ENCODE peak calls at places on chromosomes 16 and 17, in five cellular contexts. One of them, this sample, is unnamed.

GRCh38 chr17:51590071-51590470 is 329.7 kb downstream of the UTP18 start:
- DNase-seq in NCI-H1092 treated with DMSO at 0.1 percent for 48 hours: peak; percentile 22
- DNase-seq in amniotic stem cell: no peak
- DNase-seq in activated CD8-positive, alpha-beta T cell treated with anti-CD3 and anti-CD28 coated beads, Interleukin-2, amount 10 ng/mL, durations not matched to agents 7 days and 5 days: no peak
- DNase-seq in small intestine: no peak
- DNase-seq in this sample: no peak

GRCh38 chr16:84183911-84184310 is 2.9 kb downstream of the TAF1C start:
- DNase-seq in activated CD8-positive, alpha-beta T cell treated with anti-CD3 and anti-CD28 coated beads, Interleukin-2, amount 10 ng/mL, durations not matched to agents 7 days and 5 days: no peak
- DNase-seq in amniotic stem cell: no peak
- DNase-seq in small intestine: no peak
- DNase-seq in NCI-H1092 treated with DMSO at 0.1 percent for 48 hours: no peak
- DNase-seq in this sample: no peak

GRCh38 chr16:58738672-58739296 is 4.7 kb upstream of the GOT2 start:
- DNase-seq in NCI-H1092 treated with DMSO at 0.1 percent for 48 hours: no peak
- DNase-seq in small intestine: no peak
- DNase-seq in amniotic stem cell: no peak
- DNase-seq in activated CD8-positive, alpha-beta T cell treated with anti-CD3 and anti-CD28 coated beads, Interleukin-2, amount 10 ng/mL, durations not matched to agents 7 days and 5 days: no peak
- DNase-seq in this sample: no peak

GRCh38 chr16:17369441-17369951 is 101.3 kb downstream of the XYLT1 start:
- DNase-seq in small intestine: peak; percentile 59
- DNase-seq in NCI-H1092 treated with DMSO at 0.1 percent for 48 hours: no peak
- DNase-seq in amniotic stem cell: no peak
- DNase-seq in activated CD8-positive, alpha-beta T cell treated with anti-CD3 and anti-CD28 coated beads, Interleukin-2, amount 10 ng/mL, durations not matched to agents 7 days and 5 days: peak; percentile 88
- DNase-seq in this sample: peak; percentile 8

GRCh38 chr17:3485481-3486068 is 9.8 kb downstream of the ASPA start:
- DNase-seq in amniotic stem cell: no peak
- DNase-seq in small intestine: peak; percentile 8
- DNase-seq in NCI-H1092 treated with DMSO at 0.1 percent for 48 hours: no peak
- DNase-seq in activated CD8-positive, alpha-beta T cell treated with anti-CD3 and anti-CD28 coated beads, Interleukin-2, amount 10 ng/mL, durations not matched to agents 7 days and 5 days: no peak
- DNase-seq in this sample: no peak

GRCh38 chr17:28726912-28727726 is 1.1 kb upstream of the TLCD1 start:
- DNase-seq in NCI-H1092 treated with DMSO at 0.1 percent for 48 hours: peak; percentile 89
- DNase-seq in small intestine: peak; percentile 94
- DNase-seq in amniotic stem cell: peak; percentile 88
- DNase-seq in activated CD8-positive, alpha-beta T cell treated with anti-CD3 and anti-CD28 coated beads, Interleukin-2, amount 10 ng/mL, durations not matched to agents 7 days and 5 days: peak; percentile 95
- DNase-seq in this sample: peak; percentile 91

GRCh38 chr17:57448288-57449283 is 192.3 kb downstream of the MSI2 start:
- DNase-seq in small intestine: peak; percentile 45
- DNase-seq in NCI-H1092 treated with DMSO at 0.1 percent for 48 hours: no peak
- DNase-seq in activated CD8-positive, alpha-beta T cell treated with anti-CD3 and anti-CD28 coated beads, Interleukin-2, amount 10 ng/mL, durations not matched to agents 7 days and 5 days: no peak
- DNase-seq in amniotic stem cell: no peak
- DNase-seq in this sample: no peak

GRCh38 chr16:17194190-17194780 is 276.5 kb downstream of the XYLT1 start:
- DNase-seq in activated CD8-positive, alpha-beta T cell treated with anti-CD3 and anti-CD28 coated beads, Interleukin-2, amount 10 ng/mL, durations not matched to agents 7 days and 5 days: peak; percentile 62
- DNase-seq in small intestine: peak; percentile 37
- DNase-seq in NCI-H1092 treated with DMSO at 0.1 percent for 48 hours: peak; percentile 24
- DNase-seq in amniotic stem cell: no peak
- DNase-seq in this sample: no peak

GRCh38 chr17:44786551-44787081 is 27.8 kb downstream of the ADAM11 start:
- DNase-seq in NCI-H1092 treated with DMSO at 0.1 percent for 48 hours: peak; percentile 72
- DNase-seq in amniotic stem cell: no peak
- DNase-seq in activated CD8-positive, alpha-beta T cell treated with anti-CD3 and anti-CD28 coated beads, Interleukin-2, amount 10 ng/mL, durations not matched to agents 7 days and 5 days: no peak
- DNase-seq in small intestine: no peak
- DNase-seq in this sample: peak; percentile 94

GRCh38 chr16:57830890-57831484 is 28.7 kb upstream of the KIFC3 start:
- DNase-seq in activated CD8-positive, alpha-beta T cell treated with anti-CD3 and anti-CD28 coated beads, Interleukin-2, amount 10 ng/mL, durations not matched to agents 7 days and 5 days: no peak
- DNase-seq in NCI-H1092 treated with DMSO at 0.1 percent for 48 hours: no peak
- DNase-seq in small intestine: peak; percentile 66
- DNase-seq in amniotic stem cell: no peak
- DNase-seq in this sample: no peak

GRCh38 chr17:70037498-70037897 is 37.5 kb upstream of the KCNJ16 start:
- DNase-seq in small intestine: peak; percentile 8
- DNase-seq in activated CD8-positive, alpha-beta T cell treated with anti-CD3 and anti-CD28 coated beads, Interleukin-2, amount 10 ng/mL, durations not matched to agents 7 days and 5 days: no peak
- DNase-seq in amniotic stem cell: no peak
- DNase-seq in NCI-H1092 treated with DMSO at 0.1 percent for 48 hours: peak; percentile 32
- DNase-seq in this sample: no peak

GRCh38 chr17:45135978-45136791 is 698 bp downstream of the ACBD4 start:
- DNase-seq in small intestine: peak; percentile 26
- DNase-seq in amniotic stem cell: no peak
- DNase-seq in NCI-H1092 treated with DMSO at 0.1 percent for 48 hours: no peak
- DNase-seq in activated CD8-positive, alpha-beta T cell treated with anti-CD3 and anti-CD28 coated beads, Interleukin-2, amount 10 ng/mL, durations not matched to agents 7 days and 5 days: no peak
- DNase-seq in this sample: no peak

GRCh38 chr17:44981221-44981968 is 13.3 kb upstream of the C1QL1 start:
- DNase-seq in small intestine: no peak
- DNase-seq in activated CD8-positive, alpha-beta T cell treated with anti-CD3 and anti-CD28 coated beads, Interleukin-2, amount 10 ng/mL, durations not matched to agents 7 days and 5 days: no peak
- DNase-seq in NCI-H1092 treated with DMSO at 0.1 percent for 48 hours: peak; percentile 46
- DNase-seq in amniotic stem cell: no peak
- DNase-seq in this sample: no peak

GRCh38 chr16:47905771-47906170 is 250.0 kb downstream of the ABCC12 start:
- DNase-seq in small intestine: no peak
- DNase-seq in NCI-H1092 treated with DMSO at 0.1 percent for 48 hours: no peak
- DNase-seq in amniotic stem cell: no peak
- DNase-seq in activated CD8-positive, alpha-beta T cell treated with anti-CD3 and anti-CD28 coated beads, Interleukin-2, amount 10 ng/mL, durations not matched to agents 7 days and 5 days: no peak
- DNase-seq in this sample: no peak

GRCh38 chr16:3364774-3365427 is 9.2 kb downstream of the OR2C1 start:
- DNase-seq in activated CD8-positive, alpha-beta T cell treated with anti-CD3 and anti-CD28 coated beads, Interleukin-2, amount 10 ng/mL, durations not matched to agents 7 days and 5 days: peak; percentile 94
- DNase-seq in NCI-H1092 treated with DMSO at 0.1 percent for 48 hours: peak; percentile 66
- DNase-seq in amniotic stem cell: peak; percentile 95
- DNase-seq in small intestine: peak; percentile 80
- DNase-seq in this sample: peak; percentile 99

GRCh38 chr16:49698416-49698815 is 157.5 kb downstream of the ZNF423 start:
- DNase-seq in amniotic stem cell: no peak
- DNase-seq in NCI-H1092 treated with DMSO at 0.1 percent for 48 hours: peak; percentile 48
- DNase-seq in small intestine: no peak
- DNase-seq in activated CD8-positive, alpha-beta T cell treated with anti-CD3 and anti-CD28 coated beads, Interleukin-2, amount 10 ng/mL, durations not matched to agents 7 days and 5 days: no peak
- DNase-seq in this sample: no peak

GRCh38 chr17:28712037-28712704 is 483 bp upstream of the PROCA1 start:
- DNase-seq in activated CD8-positive, alpha-beta T cell treated with anti-CD3 and anti-CD28 coated beads, Interleukin-2, amount 10 ng/mL, durations not matched to agents 7 days and 5 days: peak; percentile 73
- DNase-seq in amniotic stem cell: no peak
- DNase-seq in NCI-H1092 treated with DMSO at 0.1 percent for 48 hours: no peak
- DNase-seq in small intestine: no peak
- DNase-seq in this sample: no peak

GRCh38 chr17:51434434-51435170 is 174.3 kb downstream of the UTP18 start:
- DNase-seq in activated CD8-positive, alpha-beta T cell treated with anti-CD3 and anti-CD28 coated beads, Interleukin-2, amount 10 ng/mL, durations not matched to agents 7 days and 5 days: no peak
- DNase-seq in amniotic stem cell: no peak
- DNase-seq in NCI-H1092 treated with DMSO at 0.1 percent for 48 hours: no peak
- DNase-seq in small intestine: no peak
- DNase-seq in this sample: no peak